ENCODE peak calls at places on chromosomes 5 and 9, in five cellular contexts. One of them, this sample, is unnamed.
A peak's percentile ranks its signal among the peaks of the same experiment; 100 is the strongest.

GRCh38 chr5:8844847-8845246 is 701.0 kb downstream of the SEMA5A start:
- DNase-seq in NCI-H774: no peak
- DNase-seq in skeletal muscle cell: no peak
- DNase-seq in mammary epithelial cell: no peak
- DNase-seq in OCI-LY7: no peak
- DNase-seq in this sample: peak; percentile 22

GRCh38 chr5:161420526-161420925 is 126.0 kb downstream of the GABRB2 start:
- DNase-seq in NCI-H774: no peak
- DNase-seq in skeletal muscle cell: no peak
- DNase-seq in OCI-LY7: no peak
- DNase-seq in mammary epithelial cell: no peak
- DNase-seq in this sample: no peak

GRCh38 chr5:5705010-5705409 is 282.5 kb downstream of the ICE1 start:
- DNase-seq in skeletal muscle cell: no peak
- DNase-seq in mammary epithelial cell: no peak
- DNase-seq in OCI-LY7: no peak
- DNase-seq in NCI-H774: no peak
- DNase-seq in this sample: peak; percentile 16

GRCh38 chr9:116322521-116322920 is 168.9 kb downstream of the PAPPA start:
- DNase-seq in mammary epithelial cell: no peak
- DNase-seq in skeletal muscle cell: no peak
- DNase-seq in NCI-H774: no peak
- DNase-seq in OCI-LY7: no peak
- DNase-seq in this sample: no peak

GRCh38 chr5:171312129-171312819 is 3.2 kb downstream of the TLX3 start:
- DNase-seq in OCI-LY7: no peak
- DNase-seq in NCI-H774: peak; percentile 10
- DNase-seq in skeletal muscle cell: no peak
- DNase-seq in mammary epithelial cell: no peak
- DNase-seq in this sample: no peak

GRCh38 chr5:38731461-38731860 is 114.4 kb upstream of the OSMR start:
- DNase-seq in OCI-LY7: no peak
- DNase-seq in mammary epithelial cell: no peak
- DNase-seq in skeletal muscle cell: no peak
- DNase-seq in NCI-H774: no peak
- DNase-seq in this sample: no peak

GRCh38 chr5:160508780-160509361 is 87.2 kb downstream of the PTTG1 start:
- DNase-seq in OCI-LY7: peak; percentile 80
- DNase-seq in mammary epithelial cell: peak; percentile 71
- DNase-seq in NCI-H774: peak; percentile 49
- DNase-seq in skeletal muscle cell: peak; percentile 47
- DNase-seq in this sample: peak; percentile 86

GRCh38 chr5:145937432-145938250 is 1.3 kb downstream of the SH3RF2 start:
- DNase-seq in skeletal muscle cell: no peak
- DNase-seq in OCI-LY7: no peak
- DNase-seq in NCI-H774: no peak
- DNase-seq in mammary epithelial cell: peak; percentile 93
- DNase-seq in this sample: peak; percentile 92